ENCODE peak calls at places on chromosome 12, in five cellular contexts. G, O, D, B and A are unnamed samples.
A peak's percentile ranks its signal among the peaks of the same experiment; 100 is the strongest.

GRCh38 chr12:50825372-50825838 is 17.3 kb upstream of the TMPRSS12 start:
- DNase-seq in O (peak; percentile 63), G (no peak), D (peak; percentile 58), B (no peak), A (no peak)

GRCh38 chr12:63064080-63064479 is 86.9 kb downstream of the AVPR1A start:
- DNase-seq in G (no peak), B (no peak), D (peak; percentile 13), O (no peak), A (no peak)

GRCh38 chr12:28993720-28994119 is 155.4 kb upstream of the FAR2 start:
- DNase-seq in O (no peak), B (no peak), G (no peak), D (no peak), A (no peak)

GRCh38 chr12:75579552-75579951 is 68.1 kb upstream of the KRR1 start:
- DNase-seq in O (no peak), B (no peak), G (no peak), D (no peak), A (no peak)

GRCh38 chr12:3256103-3256551 is 178.9 kb downstream of the TSPAN9 start:
- DNase-seq in G (peak; percentile 40), D (no peak), B (peak; percentile 68), O (no peak), A (no peak)

GRCh38 chr12:65306229-65306602 is 27.7 kb downstream of the MSRB3 start:
- DNase-seq in B (no peak), G (no peak), O (no peak), D (peak; percentile 12), A (no peak)

GRCh38 chr12:20798561-20798960 is 11.9 kb upstream of the SLCO1B3 start:
- DNase-seq in O (peak; percentile 63), G (no peak), B (no peak), D (peak; percentile 2), A (no peak)

GRCh38 chr12:58408516-58408915 is 467.1 kb downstream of the ATP23 start:
- DNase-seq in G (no peak), D (no peak), B (no peak), O (no peak), A (no peak)

DNA sequence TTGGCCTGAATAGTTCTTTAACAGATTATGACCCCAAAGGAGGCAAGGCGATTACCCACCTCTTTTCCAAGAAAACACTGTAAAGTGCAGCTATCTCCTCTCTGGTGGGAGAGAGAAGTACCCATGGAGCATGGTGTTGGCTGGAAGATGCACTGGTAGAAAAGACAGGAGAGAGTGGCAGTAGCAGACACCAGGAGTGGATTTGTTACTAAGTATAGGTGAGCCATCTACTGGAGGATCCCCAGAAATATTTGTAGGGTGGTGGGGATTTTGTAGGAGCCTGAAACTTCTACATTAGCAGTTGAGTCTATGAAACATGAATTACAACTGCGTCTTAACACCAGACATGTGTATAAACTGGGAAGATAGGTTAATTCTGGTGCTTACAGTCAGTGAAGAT is 148.0 kb downstream of the SLC38A4 start:
- DNase-seq in O (peak; percentile 56), G (no peak), D (peak; percentile 28), B (no peak), A (no peak)
- TF ChIP-seq CTCF in O (peak; percentile 69), G (no peak), D (peak; percentile 26), B (peak; percentile 31), A (no peak)

GRCh38 chr12:13218641-13219040 is 22.1 kb downstream of the EMP1 start:
- DNase-seq in B (no peak), O (no peak), G (no peak), D (no peak), A (no peak)
- TF ChIP-seq CTCF in B (no peak), O (no peak), G (no peak), D (no peak), A (no peak)

DNA sequence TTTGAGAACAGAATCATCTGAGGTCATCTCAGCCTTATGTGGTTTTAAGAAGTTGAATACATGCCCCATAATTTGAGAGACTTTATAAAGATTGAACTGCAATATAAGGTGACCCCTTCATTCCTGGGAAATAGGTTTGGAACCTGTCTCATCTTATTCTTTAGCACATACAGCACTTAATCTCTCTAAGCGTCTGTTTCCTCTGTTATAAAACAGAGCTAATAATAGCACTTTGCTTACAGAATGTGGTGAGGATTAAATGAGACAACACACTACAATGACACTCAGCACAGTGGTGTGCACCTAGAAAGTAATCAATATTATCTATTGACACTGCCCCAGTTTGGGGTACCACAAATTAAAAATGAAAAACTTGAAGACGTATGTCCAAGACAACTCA is 102.1 kb downstream of the DUSP6 start:
- DNase-seq in G (no peak), O (no peak), D (no peak), B (no peak), A (no peak)
- TF ChIP-seq CTCF in G (no peak), O (no peak), D (no peak), B (no peak), A (no peak)

DNA sequence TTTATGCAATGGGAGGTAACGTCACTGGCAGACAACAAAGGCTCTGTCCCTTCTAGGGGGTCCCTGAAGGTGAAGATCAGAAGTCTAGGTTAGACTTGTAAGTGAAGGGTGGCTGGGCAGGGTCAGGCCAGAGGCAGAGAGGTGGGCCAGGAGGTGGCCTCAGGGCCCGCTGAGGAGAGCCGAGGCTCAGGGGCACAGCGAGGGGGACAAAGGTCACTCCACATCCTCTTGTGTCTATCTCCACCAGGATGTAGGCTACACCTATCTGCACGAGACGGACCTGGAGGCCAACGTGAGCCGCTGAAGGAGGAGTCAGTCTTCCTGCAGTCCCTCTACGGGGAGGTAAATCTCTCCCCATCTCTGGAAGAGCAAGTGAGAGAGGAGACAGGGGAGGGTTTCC is 20.3 kb downstream of the KRT85 start:
- DNase-seq in D (no peak), G (no peak), O (no peak), B (no peak), A (peak; percentile 5)
- TF ChIP-seq CTCF in D (no peak), G (no peak), O (no peak), B (no peak), A (no peak)

GRCh38 chr12:108323581-108323980 is 15.5 kb downstream of the CMKLR1 start:
- DNase-seq in G (no peak), D (no peak), O (no peak), B (no peak), A (no peak)
- TF ChIP-seq CTCF in G (no peak), D (no peak), O (no peak), B (no peak), A (no peak)

GRCh38 chr12:122399254-122399591 is 23.2 kb downstream of the CLIP1 start:
- DNase-seq in O (no peak), G (no peak), B (no peak), D (no peak), A (no peak)

GRCh38 chr12:122403115-122403770 is 19.2 kb downstream of the CLIP1 start:
- DNase-seq in D (no peak), B (no peak), O (no peak), G (no peak), A (no peak)

GRCh38 chr12:122403831-122404230 is 18.6 kb downstream of the CLIP1 start:
- DNase-seq in B (no peak), G (no peak), D (no peak), O (no peak), A (no peak)

GRCh38 chr12:122402264-122402663 is 20.2 kb downstream of the CLIP1 start:
- DNase-seq in D (no peak), O (no peak), B (no peak), G (no peak), A (no peak)

GRCh38 chr12:122399592-122400373 is 22.7 kb downstream of the CLIP1 start:
- DNase-seq in B (peak; percentile 25), G (no peak), D (peak; percentile 90), O (peak; percentile 89), A (peak; percentile 56)
- TF ChIP-seq CTCF in B (peak; percentile 74), G (peak; percentile 49), D (peak; percentile 70), O (peak; percentile 82), A (peak; percentile 53)